ENCODE peak calls at places on chromosomes 16 and 17, in nine cellular contexts. G is cardiac muscle cell; D is neural progenitor cell; V is body of pancreas; M is A549; L is CD8-positive, alpha-beta T cell; A is mammary epithelial cell; K is ascending aorta; C is CD4-positive, alpha-beta memory T cell. J is an unnamed sample.

GRCh38 chr16:17780181-17780580 is 309.4 kb upstream of the XYLT1 start:
- DNase-seq in M (no peak), L (no peak), C (no peak), K (no peak), D (no peak), V (no peak), A (no peak), G (no peak), J (no peak)

GRCh38 chr17:26807024-26807423 is 486.9 kb upstream of the WSB1 start:
- DNase-seq in M (no peak), G (no peak), A (no peak), V (no peak), L (no peak), D (no peak), K (no peak), C (no peak), J (no peak)

GRCh38 chr17:54626146-54626703 is 274.4 kb upstream of the TOM1L1 start:
- DNase-seq in V (no peak), G (no peak), M (no peak), C (no peak), L (no peak), K (no peak), A (no peak), D (peak; percentile 71), J (no peak)

GRCh38 chr16:56911771-56912541 is 20.0 kb upstream of the HERPUD1 start:
- DNase-seq in A (no peak), M (no peak), C (no peak), K (peak; percentile 38), D (peak; percentile 44), G (peak; percentile 85), L (no peak), V (peak; percentile 69), J (no peak)

GRCh38 chr16:6749714-6750113 is 582.9 kb upstream of the RBFOX1 start:
- DNase-seq in C (no peak), G (no peak), M (no peak), A (no peak), D (no peak), V (no peak), K (no peak), L (no peak), J (no peak)

GRCh38 chr17:60134396-60135159 is 15.2 kb upstream of the CA4 start:
- DNase-seq in L (no peak), G (peak; percentile 47), D (no peak), A (no peak), V (no peak), K (no peak), M (no peak), C (peak; percentile 44), J (no peak)

GRCh38 chr17:12230411-12230810 is 209.7 kb downstream of the MAP2K4 start:
- DNase-seq in V (no peak), G (no peak), K (no peak), D (no peak), L (no peak), C (no peak), M (no peak), A (no peak), J (no peak)

GRCh38 chr17:63497708-63498483 is 21.0 kb downstream of the ACE start:
- DNase-seq in L (no peak), A (no peak), C (no peak), V (no peak), M (peak; percentile 45), D (peak; percentile 60), G (peak; percentile 16), K (no peak), J (no peak)

GRCh38 chr17:36597866-36598777 is 3.3 kb upstream of the MRM1 start:
- DNase-seq in M (no peak), D (no peak), L (no peak), G (no peak), V (no peak), C (no peak), A (no peak), K (no peak), J (no peak)

GRCh38 chr16:52545544-52546262 is 1.2 kb downstream of the TOX3 start:
- DNase-seq in L (no peak), C (no peak), A (no peak), V (no peak), M (no peak), D (peak; percentile 54), K (no peak), G (no peak), J (no peak)

GRCh38 chr16:52548261-52549010 is 1.5 kb upstream of the TOX3 start:
- DNase-seq in A (no peak), G (no peak), K (no peak), L (no peak), D (peak; percentile 53), V (no peak), C (no peak), M (no peak), J (no peak)

GRCh38 chr16:52547834-52548215 is 882 bp upstream of the TOX3 start:
- DNase-seq in V (no peak), M (no peak), K (no peak), C (no peak), A (no peak), D (no peak), L (no peak), G (no peak), J (no peak)

GRCh38 chr16:52546291-52546941 is 527 bp downstream of the TOX3 start:
- DNase-seq in C (no peak), M (no peak), A (no peak), V (no peak), L (no peak), D (peak; percentile 52), K (no peak), G (no peak), J (no peak)

GRCh38 chr16:52547001-52547833 is at the start of gene TOX3:
- DNase-seq in D (peak; percentile 92), V (peak; percentile 55), M (no peak), C (no peak), L (no peak), K (no peak), A (no peak), G (no peak), J (peak; percentile 69)
- H3K4me3 ChIP-seq in D (peak within 1 kb of the TSS; percentile 86), V (peak within 1 kb of the TSS; percentile 66), M (peak within 1 kb of the TSS; percentile 62), C (no peak within 1 kb of the TSS), L (no peak within 1 kb of the TSS), K (peak within 1 kb of the TSS; percentile 53), A (no peak within 1 kb of the TSS), G (peak within 1 kb of the TSS; percentile 38), J (peak within 1 kb of the TSS; percentile 59)

GRCh38 chr17:28370744-28371103 is 617 bp upstream of the VTN start:
- DNase-seq in L (no peak), D (no peak), V (no peak), G (no peak), C (no peak), K (no peak), M (no peak), A (no peak), J (no peak)

GRCh38 chr17:28372203-28372944 is 880 bp downstream of the SARM1 start:
- DNase-seq in A (no peak), K (no peak), C (no peak), M (no peak), D (peak; percentile 62), V (no peak), L (no peak), G (peak; percentile 49), J (no peak)

GRCh38 chr17:28372945-28373274 is 1.4 kb downstream of the SARM1 start:
- DNase-seq in V (no peak), C (no peak), L (no peak), D (no peak), K (no peak), G (no peak), A (no peak), M (no peak), J (no peak)

GRCh38 chr17:28370035-28370743 is at the start of gene VTN:
- DNase-seq in A (no peak), K (no peak), M (peak; percentile 90), G (peak; percentile 91), D (peak; percentile 84), C (no peak), L (no peak), V (peak; percentile 84), J (no peak)

DNA sequence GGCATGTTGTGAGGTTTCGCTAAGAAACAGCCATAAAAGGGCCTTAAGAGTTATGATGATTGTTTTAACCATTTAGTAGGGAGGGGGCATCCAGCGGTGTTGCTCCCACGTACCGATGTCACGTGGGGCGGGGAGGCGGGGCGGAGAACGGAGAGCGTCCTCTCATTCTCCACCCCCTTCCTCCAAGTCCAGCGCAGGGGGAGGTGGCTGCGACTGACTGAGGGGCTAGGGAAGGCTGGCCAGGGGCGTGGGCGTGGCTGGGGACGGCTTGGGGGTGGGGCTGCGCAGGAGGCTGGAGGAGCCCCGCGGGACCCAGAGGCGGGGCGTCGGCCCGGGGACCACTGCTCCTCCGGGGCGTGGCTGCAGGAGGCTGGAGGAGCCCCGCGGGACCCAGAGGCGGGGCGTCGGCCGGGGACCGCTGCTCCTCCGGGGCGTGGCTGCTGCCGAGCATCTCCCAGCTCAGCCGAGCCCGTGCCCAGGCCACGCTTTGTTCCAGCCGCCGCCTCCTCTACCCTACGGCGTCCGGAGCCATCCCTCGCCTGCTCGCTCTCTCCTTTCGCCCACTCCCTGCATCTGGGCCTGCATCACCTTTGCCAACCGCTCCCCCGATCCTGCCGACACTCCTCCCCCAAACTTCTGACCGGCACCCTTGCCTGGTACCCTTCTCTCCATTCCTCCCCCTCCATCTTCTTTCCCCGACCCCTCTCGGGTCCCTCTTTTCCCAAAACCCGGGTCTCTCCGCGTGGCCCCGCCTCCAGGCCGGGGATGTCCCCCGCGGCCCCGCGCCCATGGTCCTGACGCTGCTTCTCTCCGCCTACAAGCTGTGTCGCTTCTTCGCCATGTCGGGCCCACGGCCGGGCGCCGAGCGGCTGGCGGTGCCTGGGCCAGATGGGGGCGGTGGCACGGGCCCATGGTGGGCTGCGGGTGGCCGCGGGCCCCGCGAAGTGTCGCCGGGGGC is at the start of gene SARM1:
- DNase-seq in D (peak; percentile 98), K (peak; percentile 54), V (peak; percentile 72), G (peak; percentile 97), C (peak; percentile 79), A (peak; percentile 27), M (peak; percentile 94), L (peak; percentile 45), J (peak; percentile 99)
- H3K4me3 ChIP-seq in D (peak within 1 kb of the TSS; percentile 66), K (peak within 1 kb of the TSS; percentile 77), V (peak within 1 kb of the TSS; percentile 21), G (peak within 1 kb of the TSS; percentile 22), C (peak within 1 kb of the TSS; percentile 81), A (peak within 1 kb of the TSS; percentile 50), M (peak within 1 kb of the TSS; percentile 57), L (peak within 1 kb of the TSS; percentile 79), J (peak within 1 kb of the TSS; percentile 45)

DNA sequence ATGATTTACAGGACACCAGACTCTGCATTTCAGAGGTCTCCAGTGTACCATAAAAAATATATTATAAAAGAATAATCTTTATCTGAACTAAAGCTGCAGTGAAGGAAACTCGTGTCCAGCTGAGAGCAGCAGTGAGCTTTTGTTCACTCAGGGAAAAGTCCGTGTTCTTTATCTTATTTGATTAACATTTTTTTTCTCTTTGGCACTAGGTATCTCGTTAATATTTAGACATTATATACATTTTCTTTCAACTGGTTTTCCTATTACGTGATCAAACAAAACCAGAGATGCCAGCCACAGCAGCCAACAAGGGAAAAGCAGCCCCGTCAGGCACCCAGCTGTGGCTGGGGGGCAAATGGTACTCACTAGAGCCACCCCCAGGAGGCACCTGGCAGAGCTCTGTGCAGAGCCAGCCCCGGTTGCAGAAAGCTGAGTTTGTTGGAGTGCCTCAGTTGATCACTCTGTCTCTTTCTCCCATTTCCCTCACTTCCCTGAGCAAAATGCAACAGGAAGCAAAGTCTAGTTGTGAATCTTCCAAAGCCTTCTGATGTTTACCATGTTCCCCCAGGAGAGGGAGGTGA is 1.1 kb upstream of the HS3ST4 start:
- DNase-seq in C (no peak), G (no peak), M (no peak), D (peak; percentile 16), L (no peak), K (no peak), A (no peak), V (no peak), J (no peak)
- H3K4me3 ChIP-seq in C (no peak overlapping the region), G (no peak overlapping the region), M (no peak overlapping the region), D (peak overlapping the region; percentile 96), L (no peak overlapping the region), K (no peak overlapping the region), A (no peak overlapping the region), V (no peak overlapping the region), J (no peak overlapping the region)

GRCh38 chr17:4553669-4554068 is 1.5 kb downstream of the MYBBP1A start:
- DNase-seq in V (no peak), L (no peak), C (no peak), M (no peak), K (no peak), G (no peak), D (no peak), A (no peak), J (no peak)
- H3K4me3 ChIP-seq in V (no peak overlapping the region), L (peak overlapping the region; percentile 100), C (no peak overlapping the region), M (peak overlapping the region; percentile 92), K (peak overlapping the region; percentile 86), G (no peak overlapping the region), D (no peak overlapping the region), A (peak overlapping the region; percentile 100), J (peak overlapping the region; percentile 94)